ENCODE peak calls at places on chromosomes 4 and X, in six cellular contexts. E, Z, K, G, D and F are unnamed samples.

GRCh38 chr4:167021545-167022155 is 212.6 kb downstream of the SPOCK3 start:
- DNase-seq in G (peak; percentile 30), Z (peak; percentile 52), D (peak; percentile 51), E (peak; percentile 12), K (peak; percentile 70), F (peak; percentile 39)

GRCh38 chrX:12657881-12658280 is 133.3 kb upstream of the PRPS2 start:
- DNase-seq in Z (no peak), E (no peak), G (peak; percentile 13), K (no peak), D (no peak), F (no peak)

GRCh38 chrX:45801554-45801953 is 600.9 kb upstream of the DIPK2B start:
- DNase-seq in D (peak; percentile 34), Z (peak; percentile 50), E (no peak), K (peak; percentile 43), G (no peak), F (peak; percentile 50)

GRCh38 chr4:121717680-121718237 is 21.0 kb upstream of the ANXA5 start:
- DNase-seq in K (no peak), Z (no peak), G (no peak), E (no peak), D (peak; percentile 74), F (no peak)

GRCh38 chr4:2761035-2761923 is 5.1 kb upstream of the TNIP2 start:
- DNase-seq in Z (no peak), E (no peak), G (no peak), K (peak; percentile 61), D (no peak), F (no peak)

GRCh38 chr4:101232074-101232776 is 115.1 kb downstream of the PPP3CA start:
- DNase-seq in G (no peak), D (peak; percentile 79), K (peak; percentile 76), Z (peak; percentile 86), E (peak; percentile 85), F (peak; percentile 83)

GRCh38 chrX:102934624-102935023 is 2.4 kb upstream of the RAB40AL start:
- DNase-seq in K (peak; percentile 18), D (peak; percentile 4), E (no peak), G (no peak), Z (peak; percentile 7), F (peak; percentile 30)

GRCh38 chr4:122798101-122798500 is 28.5 kb upstream of the FGF2 start:
- DNase-seq in Z (peak; percentile 91), K (peak; percentile 84), E (peak; percentile 89), D (peak; percentile 94), G (no peak), F (peak; percentile 93)

GRCh38 chr4:127261476-127261875 is 371.3 kb upstream of the INTU start:
- DNase-seq in D (no peak), K (no peak), Z (peak; percentile 56), E (no peak), G (no peak), F (peak; percentile 49)

GRCh38 chrX:114976321-114976720 is 41.1 kb downstream of the IL13RA2 start:
- DNase-seq in D (peak; percentile 19), E (peak; percentile 8), K (no peak), Z (peak; percentile 88), G (no peak), F (peak; percentile 4)

GRCh38 chr4:54014761-54015160 is 49.6 kb downstream of the CHIC2 start:
- DNase-seq in E (no peak), D (no peak), G (no peak), Z (no peak), K (no peak), F (no peak)

GRCh38 chr4:48041535-48042137 is 25.1 kb downstream of the NIPAL1 start:
- DNase-seq in G (no peak), Z (no peak), K (no peak), D (no peak), E (no peak), F (no peak)

GRCh38 chrX:19373034-19373891 is 29.5 kb downstream of the PDHA1 start:
- DNase-seq in G (no peak), Z (no peak), K (no peak), E (no peak), D (no peak), F (no peak)

GRCh38 chrX:41153453-41153852 is 68.2 kb downstream of the USP9X start:
- DNase-seq in Z (peak; percentile 49), K (peak; percentile 49), E (no peak), D (peak; percentile 33), G (no peak), F (no peak)

GRCh38 chr4:7306986-7307385 is 114.6 kb downstream of the SORCS2 start:
- DNase-seq in K (no peak), G (no peak), Z (no peak), E (no peak), D (no peak), F (no peak)

GRCh38 chr4:7306566-7306965 is 114.2 kb downstream of the SORCS2 start:
- DNase-seq in Z (no peak), G (no peak), D (no peak), E (no peak), K (no peak), F (no peak)

GRCh38 chr4:7306021-7306420 is 113.7 kb downstream of the SORCS2 start:
- DNase-seq in D (no peak), Z (no peak), G (no peak), K (no peak), E (no peak), F (no peak)

GRCh38 chr4:7309176-7309575 is 116.8 kb downstream of the SORCS2 start:
- DNase-seq in G (no peak), E (no peak), Z (no peak), D (no peak), K (no peak), F (no peak)

DNA sequence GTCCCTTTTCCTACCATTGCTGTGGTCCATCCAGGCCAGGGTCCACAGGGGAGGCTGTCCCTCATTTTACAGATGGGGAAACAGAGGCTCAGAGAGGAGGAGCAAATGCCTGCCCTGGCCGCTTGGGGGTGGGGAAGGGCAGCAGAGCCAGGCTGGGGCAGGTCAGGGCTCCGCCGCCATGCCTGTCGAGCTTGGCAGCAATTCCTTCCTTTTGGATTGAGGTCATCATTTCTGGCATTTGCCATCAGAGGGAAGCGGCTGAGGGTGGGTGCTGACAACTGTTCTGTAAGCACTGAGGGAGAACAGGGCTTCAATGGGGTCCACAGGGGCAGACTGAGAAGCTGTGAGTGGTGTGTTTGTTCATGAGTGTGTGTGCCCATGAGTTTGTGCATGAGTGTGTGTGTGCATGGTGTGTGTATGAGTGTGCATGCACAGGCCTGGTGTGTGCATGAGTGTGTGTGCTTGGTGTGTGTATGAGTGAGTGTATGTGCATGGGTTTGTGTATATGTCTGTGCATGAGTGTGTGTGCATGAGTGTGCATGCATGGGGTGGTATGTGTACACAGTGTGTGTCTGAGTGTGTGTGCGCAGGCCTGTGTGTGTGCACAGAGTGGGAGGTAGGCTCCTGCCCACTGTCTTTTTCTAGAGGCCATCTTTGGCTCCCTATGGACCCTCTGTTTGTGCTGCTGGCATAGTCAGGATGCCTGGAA is 115.2 kb downstream of the SORCS2 start:
- DNase-seq in G (no peak), E (no peak), K (no peak), Z (no peak), D (no peak), F (no peak)
- H3K4me3 ChIP-seq in G (no peak overlapping the region), E (no peak overlapping the region), K (no peak overlapping the region), Z (no peak overlapping the region), D (no peak overlapping the region), F (no peak overlapping the region)

GRCh38 chr4:88599298-88599697 is 7.0 kb downstream of the HERC3 start:
- DNase-seq in Z (peak; percentile 46), G (no peak), E (peak; percentile 68), D (peak; percentile 74), K (peak; percentile 71), F (peak; percentile 75)
- H2AFZ ChIP-seq in Z (no peak overlapping the region), G (no peak overlapping the region), E (no peak overlapping the region), D (no peak overlapping the region), K (peak overlapping the region; percentile 12), F (no peak overlapping the region)

DNA sequence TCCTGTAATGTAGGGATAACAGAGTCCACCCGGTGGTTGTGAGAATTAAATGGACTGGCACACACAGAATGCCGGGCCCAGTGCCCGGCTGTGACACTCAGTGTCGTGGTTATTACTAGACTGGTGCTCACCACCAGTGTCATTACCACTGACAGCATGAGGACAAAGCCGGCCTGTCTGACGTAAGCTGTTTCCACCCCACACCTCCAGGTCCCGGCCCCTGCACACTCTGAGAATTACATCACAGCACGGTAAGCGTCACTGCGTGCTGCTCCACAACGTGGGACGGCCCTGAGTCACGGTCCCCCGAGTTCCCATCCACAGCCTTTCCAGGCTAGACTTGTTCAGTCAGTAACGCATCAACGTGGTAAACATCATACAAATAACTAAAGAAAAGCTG is 22.9 kb downstream of the FAT1 start:
- DNase-seq in G (no peak), Z (peak; percentile 65), D (peak; percentile 76), E (peak; percentile 95), K (no peak), F (peak; percentile 93)
- H3K4me3 ChIP-seq in G (no peak overlapping the region), Z (no peak overlapping the region), D (no peak overlapping the region), E (no peak overlapping the region), K (no peak overlapping the region), F (no peak overlapping the region)

GRCh38 chrX:152640039-152640818 is 2.5 kb downstream of the GABRQ start:
- DNase-seq in G (no peak), D (peak; percentile 1), K (no peak), E (peak; percentile 69), Z (no peak), F (peak; percentile 74)

GRCh38 chrX:152639426-152639825 is 1.7 kb downstream of the GABRQ start:
- DNase-seq in E (no peak), Z (no peak), G (no peak), D (no peak), K (no peak), F (no peak)

GRCh38 chrX:152635941-152636340 is 1.8 kb upstream of the GABRQ start:
- DNase-seq in G (no peak), K (peak; percentile 46), D (peak; percentile 50), E (peak; percentile 44), Z (peak; percentile 23), F (peak; percentile 56)

GRCh38 chrX:152638443-152638904 is 779 bp downstream of the GABRQ start:
- DNase-seq in K (no peak), D (no peak), E (no peak), Z (no peak), G (no peak), F (no peak)

DNA sequence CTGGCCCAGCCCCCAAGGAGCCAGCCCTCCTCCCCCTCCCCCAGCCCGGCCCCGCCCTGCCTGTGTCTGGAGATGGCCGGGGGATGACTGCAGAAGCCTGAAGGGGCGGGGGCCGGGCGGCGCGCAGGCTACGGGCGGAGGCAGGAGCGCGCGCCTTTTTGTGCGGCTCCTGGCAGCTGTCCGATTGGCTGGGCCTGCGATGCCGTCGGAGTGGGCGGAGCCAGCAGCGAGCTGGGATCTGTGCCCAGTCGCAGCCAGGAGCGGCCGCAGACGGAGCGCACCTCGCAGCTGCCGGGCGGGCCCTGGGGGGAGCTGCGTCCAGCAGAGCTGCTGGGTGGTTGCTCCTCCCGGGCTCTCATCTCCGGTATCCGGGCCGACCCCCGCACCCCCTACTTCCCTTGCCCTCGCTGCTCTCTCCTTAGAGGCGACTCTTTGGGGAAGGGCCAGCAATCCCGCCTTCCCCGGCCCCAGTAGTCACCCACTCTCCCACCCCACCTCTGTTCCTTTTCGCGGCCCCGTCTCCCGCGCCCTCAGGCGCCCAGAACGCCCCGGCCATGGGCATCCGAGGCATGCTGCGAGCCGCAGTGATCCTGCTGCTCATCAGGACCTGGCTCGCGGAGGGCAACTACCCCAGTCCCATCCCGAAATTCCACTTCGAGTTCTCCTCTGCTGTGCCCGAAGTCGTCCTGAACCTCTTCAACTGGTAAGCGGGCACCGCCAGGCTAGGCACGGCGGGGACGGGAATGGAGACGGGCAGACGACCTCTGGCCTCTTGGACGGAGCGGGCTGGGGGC is at the start of gene GABRQ:
- DNase-seq in G (no peak), E (peak; percentile 36), D (no peak), Z (no peak), K (peak; percentile 10), F (peak; percentile 3)
- H2AFZ ChIP-seq in G (no peak within 1 kb of the TSS), E (peak within 1 kb of the TSS; percentile 41), D (peak within 1 kb of the TSS; percentile 43), Z (no peak within 1 kb of the TSS), K (no peak within 1 kb of the TSS), F (no peak within 1 kb of the TSS)

GRCh38 chrX:30308263-30309138 is 689 bp downstream of the NR0B1 start:
- DNase-seq in G (no peak), K (peak; percentile 4), E (no peak), Z (no peak), D (no peak), F (no peak)
- H3K4me3 ChIP-seq in G (no peak overlapping the region), K (no peak overlapping the region), E (peak overlapping the region; percentile 10), Z (no peak overlapping the region), D (no peak overlapping the region), F (no peak overlapping the region)